ENCODE peak calls at places on chromosomes 5 and 9, in six cellular contexts. One of them, this sample, is unnamed.

GRCh38 chr5:57216714-57217113 is 42.9 kb downstream of the GPBP1 start:
- DNase-seq in activated T-cell treated with anti-CD3 and anti-CD28 coated beads for 1 hour: no peak
- DNase-seq in neural crest cell: no peak
- DNase-seq in cardiac fibroblast: peak; percentile 65
- DNase-seq in sigmoid colon: no peak
- DNase-seq in tibial nerve: no peak
- DNase-seq in this sample: no peak

GRCh38 chr5:127892467-127893207 is 189.4 kb downstream of the CCDC192 start:
- DNase-seq in activated T-cell treated with anti-CD3 and anti-CD28 coated beads for 1 hour: no peak
- DNase-seq in neural crest cell: no peak
- DNase-seq in cardiac fibroblast: peak; percentile 61
- DNase-seq in sigmoid colon: no peak
- DNase-seq in tibial nerve: no peak
- DNase-seq in this sample: no peak

GRCh38 chr9:23341346-23341745 is 484.7 kb downstream of the ELAVL2 start:
- DNase-seq in activated T-cell treated with anti-CD3 and anti-CD28 coated beads for 1 hour: no peak
- DNase-seq in neural crest cell: no peak
- DNase-seq in cardiac fibroblast: no peak
- DNase-seq in sigmoid colon: no peak
- DNase-seq in tibial nerve: no peak
- DNase-seq in this sample: no peak

GRCh38 chr9:77251050-77251449 is 73.7 kb downstream of the VPS13A start:
- DNase-seq in activated T-cell treated with anti-CD3 and anti-CD28 coated beads for 1 hour: no peak
- DNase-seq in neural crest cell: no peak
- DNase-seq in cardiac fibroblast: no peak
- DNase-seq in sigmoid colon: no peak
- DNase-seq in tibial nerve: no peak
- DNase-seq in this sample: no peak

GRCh38 chr9:131873891-131874440 is 134.1 kb upstream of the RAPGEF1 start:
- DNase-seq in activated T-cell treated with anti-CD3 and anti-CD28 coated beads for 1 hour: no peak
- DNase-seq in neural crest cell: no peak
- DNase-seq in cardiac fibroblast: no peak
- DNase-seq in sigmoid colon: no peak
- DNase-seq in tibial nerve: no peak
- DNase-seq in this sample: no peak

GRCh38 chr9:93026640-93027039 is 31.9 kb upstream of the SUSD3 start:
- DNase-seq in activated T-cell treated with anti-CD3 and anti-CD28 coated beads for 1 hour: no peak
- DNase-seq in neural crest cell: no peak
- DNase-seq in cardiac fibroblast: no peak
- DNase-seq in sigmoid colon: no peak
- DNase-seq in tibial nerve: no peak
- DNase-seq in this sample: no peak

GRCh38 chr5:56910123-56910951 is 941 bp downstream of the SETD9 start:
- DNase-seq in activated T-cell treated with anti-CD3 and anti-CD28 coated beads for 1 hour: peak; percentile 7
- DNase-seq in neural crest cell: no peak
- DNase-seq in cardiac fibroblast: no peak
- DNase-seq in sigmoid colon: peak; percentile 77
- DNase-seq in tibial nerve: peak; percentile 46
- DNase-seq in this sample: peak; percentile 6

GRCh38 chr5:104913840-104914239 is 1351.3 kb upstream of the NUDT12 start:
- DNase-seq in activated T-cell treated with anti-CD3 and anti-CD28 coated beads for 1 hour: no peak
- DNase-seq in neural crest cell: no peak
- DNase-seq in cardiac fibroblast: no peak
- DNase-seq in sigmoid colon: no peak
- DNase-seq in tibial nerve: no peak
- DNase-seq in this sample: no peak

GRCh38 chr9:122016789-122017188 is 76.3 kb downstream of the TTLL11 start:
- DNase-seq in activated T-cell treated with anti-CD3 and anti-CD28 coated beads for 1 hour: no peak
- DNase-seq in neural crest cell: no peak
- DNase-seq in cardiac fibroblast: peak; percentile 26
- DNase-seq in sigmoid colon: no peak
- DNase-seq in tibial nerve: no peak
- DNase-seq in this sample: no peak

GRCh38 chr5:32017638-32018429 is 156.3 kb downstream of the GOLPH3 start:
- DNase-seq in activated T-cell treated with anti-CD3 and anti-CD28 coated beads for 1 hour: no peak
- DNase-seq in neural crest cell: no peak
- DNase-seq in cardiac fibroblast: peak; percentile 83
- DNase-seq in sigmoid colon: peak; percentile 69
- DNase-seq in tibial nerve: peak; percentile 50
- DNase-seq in this sample: no peak

GRCh38 chr5:92885950-92886349 is 695.1 kb downstream of the NR2F1-AS1 start:
- DNase-seq in activated T-cell treated with anti-CD3 and anti-CD28 coated beads for 1 hour: no peak
- DNase-seq in neural crest cell: peak; percentile 28
- DNase-seq in cardiac fibroblast: no peak
- DNase-seq in sigmoid colon: no peak
- DNase-seq in tibial nerve: no peak
- DNase-seq in this sample: no peak

GRCh38 chr9:125815568-125815967 is 68.4 kb downstream of the PBX3 start:
- DNase-seq in activated T-cell treated with anti-CD3 and anti-CD28 coated beads for 1 hour: no peak
- DNase-seq in neural crest cell: no peak
- DNase-seq in cardiac fibroblast: no peak
- DNase-seq in sigmoid colon: no peak
- DNase-seq in tibial nerve: no peak
- DNase-seq in this sample: no peak

GRCh38 chr5:154945695-154946301 is 4.9 kb downstream of the MRPL22 start:
- DNase-seq in activated T-cell treated with anti-CD3 and anti-CD28 coated beads for 1 hour: no peak
- DNase-seq in neural crest cell: no peak
- DNase-seq in cardiac fibroblast: peak; percentile 54
- DNase-seq in sigmoid colon: no peak
- DNase-seq in tibial nerve: no peak
- DNase-seq in this sample: no peak

GRCh38 chr9:90433398-90433890 is 209.2 kb downstream of the DIRAS2 start:
- DNase-seq in activated T-cell treated with anti-CD3 and anti-CD28 coated beads for 1 hour: no peak
- DNase-seq in neural crest cell: peak; percentile 15
- DNase-seq in cardiac fibroblast: peak; percentile 32
- DNase-seq in sigmoid colon: no peak
- DNase-seq in tibial nerve: no peak
- DNase-seq in this sample: no peak

GRCh38 chr9:72473474-72474241 is 47.8 kb upstream of the TMC1 start:
- DNase-seq in activated T-cell treated with anti-CD3 and anti-CD28 coated beads for 1 hour: no peak
- DNase-seq in neural crest cell: no peak
- DNase-seq in cardiac fibroblast: no peak
- DNase-seq in sigmoid colon: no peak
- DNase-seq in tibial nerve: no peak
- DNase-seq in this sample: no peak

GRCh38 chr9:135105938-135106491 is 18.5 kb downstream of the OLFM1 start:
- DNase-seq in activated T-cell treated with anti-CD3 and anti-CD28 coated beads for 1 hour: no peak
- DNase-seq in neural crest cell: no peak
- DNase-seq in cardiac fibroblast: no peak
- DNase-seq in sigmoid colon: no peak
- DNase-seq in tibial nerve: no peak
- DNase-seq in this sample: no peak

GRCh38 chr9:70569070-70569772 is 154.8 kb upstream of the KLF9 start:
- DNase-seq in activated T-cell treated with anti-CD3 and anti-CD28 coated beads for 1 hour: no peak
- DNase-seq in neural crest cell: no peak
- DNase-seq in cardiac fibroblast: no peak
- DNase-seq in sigmoid colon: no peak
- DNase-seq in tibial nerve: no peak
- DNase-seq in this sample: no peak

GRCh38 chr5:172412724-172413260 is 41.5 kb downstream of the SH3PXD2B start:
- DNase-seq in activated T-cell treated with anti-CD3 and anti-CD28 coated beads for 1 hour: no peak
- DNase-seq in neural crest cell: no peak
- DNase-seq in cardiac fibroblast: peak; percentile 98
- DNase-seq in sigmoid colon: peak; percentile 96
- DNase-seq in tibial nerve: peak; percentile 94
- DNase-seq in this sample: no peak

GRCh38 chr9:118059520-118060278 is 355.5 kb downstream of the TLR4 start:
- DNase-seq in activated T-cell treated with anti-CD3 and anti-CD28 coated beads for 1 hour: no peak
- DNase-seq in neural crest cell: peak; percentile 44
- DNase-seq in cardiac fibroblast: peak; percentile 14
- DNase-seq in sigmoid colon: no peak
- DNase-seq in tibial nerve: peak; percentile 12
- DNase-seq in this sample: no peak

GRCh38 chr5:83724001-83724400 is 3.3 kb upstream of the HAPLN1 start:
- DNase-seq in activated T-cell treated with anti-CD3 and anti-CD28 coated beads for 1 hour: no peak
- DNase-seq in neural crest cell: no peak
- DNase-seq in cardiac fibroblast: no peak
- DNase-seq in sigmoid colon: no peak
- DNase-seq in tibial nerve: no peak
- DNase-seq in this sample: no peak

GRCh38 chr5:50969207-50970145 is 303.0 kb downstream of the PARP8 start:
- DNase-seq in activated T-cell treated with anti-CD3 and anti-CD28 coated beads for 1 hour: no peak
- DNase-seq in neural crest cell: peak; percentile 12
- DNase-seq in cardiac fibroblast: no peak
- DNase-seq in sigmoid colon: peak; percentile 68
- DNase-seq in tibial nerve: no peak
- DNase-seq in this sample: no peak

GRCh38 chr9:133774799-133775198 is 36.6 kb upstream of the SARDH start:
- DNase-seq in activated T-cell treated with anti-CD3 and anti-CD28 coated beads for 1 hour: no peak
- DNase-seq in neural crest cell: no peak
- DNase-seq in cardiac fibroblast: no peak
- DNase-seq in sigmoid colon: no peak
- DNase-seq in tibial nerve: no peak
- DNase-seq in this sample: no peak

GRCh38 chr9:74770508-74771261 is 117.0 kb downstream of the TRPM6 start:
- DNase-seq in activated T-cell treated with anti-CD3 and anti-CD28 coated beads for 1 hour: peak; percentile 6
- DNase-seq in neural crest cell: peak; percentile 39
- DNase-seq in cardiac fibroblast: peak; percentile 19
- DNase-seq in sigmoid colon: no peak
- DNase-seq in tibial nerve: no peak
- DNase-seq in this sample: peak; percentile 29

GRCh38 chr9:93183663-93184438 is at the start of gene WNK2:
- DNase-seq in activated T-cell treated with anti-CD3 and anti-CD28 coated beads for 1 hour: no peak
- DNase-seq in neural crest cell: no peak
- DNase-seq in cardiac fibroblast: peak; percentile 9
- DNase-seq in sigmoid colon: no peak
- DNase-seq in tibial nerve: no peak
- DNase-seq in this sample: peak; percentile 29

GRCh38 chr5:89722538-89722937 is 687.0 kb downstream of the CETN3 start:
- DNase-seq in activated T-cell treated with anti-CD3 and anti-CD28 coated beads for 1 hour: no peak
- DNase-seq in neural crest cell: no peak
- DNase-seq in cardiac fibroblast: no peak
- DNase-seq in sigmoid colon: no peak
- DNase-seq in tibial nerve: no peak
- DNase-seq in this sample: no peak